ENCODE peak calls at places on chromosomes 6 and 20, in ten cellular contexts. K is CD4-positive, alpha-beta memory T cell; S is lower lobe of right lung; I is Peyer's patch; X is CD8-positive, alpha-beta memory T cell; U is fibroblast of lung; H is heart left ventricle; Y is mesendoderm; R is ascending aorta; F is tibial artery. N is an unnamed sample. For H3K4me1, the result is how much of the 10 kb centered on the place peaks cover.

GRCh38 chr6:68880050-68880449 is 245.0 kb downstream of the ADGRB3 start:
- DNase-seq in I (no peak), K (no peak), U (no peak), H (no peak), S (no peak), Y (no peak), R (no peak), F (no peak), X (no peak), N (no peak)

GRCh38 chr6:39269971-39270370 is 40.7 kb upstream of the KCNK5 start:
- DNase-seq in I (no peak), X (no peak), S (no peak), K (no peak), F (no peak), R (no peak), Y (no peak), H (no peak), U (no peak), N (no peak)

GRCh38 chr6:7542878-7543394 is 1.5 kb downstream of the DSP start:
- DNase-seq in R (no peak), I (peak), U (peak), H (peak), K (peak), S (peak), Y (peak), F (no peak), X (no peak), N (no peak)

GRCh38 chr6:83853968-83854501 is 875 bp downstream of the RIPPLY2 start:
- DNase-seq in K (no peak), U (no peak), Y (peak), X (no peak), F (no peak), H (no peak), R (no peak), I (no peak), S (no peak), N (no peak)

GRCh38 chr6:39048481-39049399 is at the start of gene GLP1R:
- DNase-seq in K (no peak), Y (no peak), I (no peak), X (no peak), F (no peak), S (no peak), U (no peak), R (no peak), H (no peak), N (no peak)

GRCh38 chr6:53530346-53530745 is 14.6 kb downstream of the GCLC start:
- DNase-seq in I (no peak), R (no peak), Y (peak), K (no peak), X (no peak), H (peak), S (no peak), F (no peak), U (peak), N (no peak)

GRCh38 chr20:6636209-6637159 is 131.0 kb upstream of the BMP2 start:
- DNase-seq in Y (peak), S (no peak), R (peak), F (peak), K (no peak), X (no peak), U (peak), I (peak), H (peak), N (peak)

GRCh38 chr6:148440877-148441453 is 98.3 kb downstream of the SASH1 start:
- DNase-seq in F (peak), X (no peak), I (peak), U (peak), Y (peak), R (peak), S (peak), H (peak), K (no peak), N (peak)

GRCh38 chr20:3045042-3045815 is 623 bp upstream of the MRPS26 start:
- DNase-seq in X (peak), I (peak), F (peak), S (peak), R (peak), Y (no peak), H (no peak), K (peak), U (peak), N (peak)

GRCh38 chr6:76861403-76861802 is 601.9 kb downstream of the HTR1B start:
- DNase-seq in F (no peak), S (no peak), H (no peak), X (no peak), I (peak), R (no peak), Y (peak), U (no peak), K (no peak), N (no peak)

GRCh38 chr20:40416274-40416673 is 272.8 kb downstream of the MAFB start:
- DNase-seq in Y (no peak), U (no peak), H (no peak), K (no peak), F (no peak), S (no peak), I (no peak), X (no peak), R (no peak), N (no peak)

GRCh38 chr6:124099520-124099919 is 295.9 kb downstream of the NKAIN2 start:
- DNase-seq in K (no peak), R (no peak), X (no peak), I (no peak), S (no peak), U (no peak), H (no peak), F (no peak), Y (peak), N (no peak)

GRCh38 chr20:14384411-14384810 is 47.0 kb upstream of the FLRT3 start:
- DNase-seq in I (no peak), X (no peak), U (no peak), K (no peak), R (no peak), F (no peak), S (no peak), H (no peak), Y (no peak), N (no peak)

GRCh38 chr6:148037496-148037895 is 305.1 kb upstream of the SASH1 start:
- DNase-seq in S (no peak), Y (no peak), R (no peak), I (no peak), H (no peak), U (peak), K (no peak), X (no peak), F (no peak), N (peak)

GRCh38 chr6:153099636-153100035 is 31.4 kb downstream of the RGS17 start:
- DNase-seq in R (no peak), K (no peak), X (no peak), S (no peak), U (no peak), Y (no peak), H (no peak), F (no peak), I (no peak), N (no peak)

GRCh38 chr6:75207211-75207984 is 1.5 kb upstream of the COL12A1 start:
- DNase-seq in U (peak), X (no peak), R (peak), K (peak), F (no peak), S (no peak), I (no peak), Y (peak), H (no peak), N (no peak)

GRCh38 chr6:17361013-17361412 is 32.4 kb upstream of the CAP2 start:
- DNase-seq in H (no peak), S (no peak), I (no peak), U (peak), F (no peak), K (no peak), R (no peak), Y (no peak), X (no peak), N (no peak)

GRCh38 chr6:113585246-113585645 is 271.9 kb upstream of the MARCKS start:
- DNase-seq in K (no peak), R (no peak), Y (no peak), X (no peak), F (no peak), I (no peak), H (no peak), U (peak), S (no peak), N (no peak)

GRCh38 chr6:52990342-52990741 is 4.7 kb downstream of the GSTA4 start:
- DNase-seq in I (no peak), F (no peak), K (no peak), S (no peak), X (no peak), Y (no peak), H (no peak), U (peak), R (no peak), N (no peak)

GRCh38 chr6:141394125-141394536 is 738.6 kb upstream of the GJE1 start:
- DNase-seq in S (no peak), F (no peak), X (peak), K (no peak), Y (no peak), R (no peak), I (no peak), U (no peak), H (no peak), N (no peak)

GRCh38 chr6:167532410-167533294 is 207.8 kb downstream of the TTLL2 start:
- DNase-seq in I (no peak), F (no peak), S (no peak), H (no peak), U (no peak), Y (no peak), R (no peak), K (no peak), X (no peak), N (no peak)

GRCh38 chr20:1499528-1500420 is 8.6 kb upstream of the SIRPB2 start:
- DNase-seq in K (no peak), Y (peak), I (no peak), S (no peak), R (no peak), U (no peak), X (no peak), H (no peak), F (no peak), N (no peak)

DNA sequence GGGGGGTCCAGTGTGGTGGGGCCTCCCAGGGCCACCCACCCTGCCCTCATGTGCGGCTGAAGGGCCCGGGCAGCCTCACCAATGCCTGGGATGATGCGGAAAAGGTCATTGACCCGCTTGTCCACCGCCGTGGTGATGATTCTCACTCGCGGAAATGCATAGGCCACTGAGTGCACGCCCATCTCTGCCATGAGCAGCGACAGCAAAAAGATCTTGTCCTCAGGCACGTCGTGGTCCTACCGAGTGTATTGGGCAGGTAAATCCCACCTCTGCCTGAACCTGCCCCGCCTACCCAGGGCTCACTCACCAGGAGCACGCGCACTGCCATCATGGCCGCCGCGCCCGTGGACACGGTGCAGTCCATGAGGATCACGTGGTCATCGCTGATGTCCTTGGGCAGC is 16.1 kb downstream of the UCKL1 start:
- DNase-seq in I (no peak), Y (no peak), R (no peak), U (no peak), H (no peak), X (no peak), F (no peak), S (no peak), K (peak), N (no peak)
- H3K4me3 ChIP-seq in I (no peak), Y (no peak), R (no peak), U (no peak), H (no peak), X (no peak), F (no peak), S (no peak), K (no peak), N (no peak)

DNA sequence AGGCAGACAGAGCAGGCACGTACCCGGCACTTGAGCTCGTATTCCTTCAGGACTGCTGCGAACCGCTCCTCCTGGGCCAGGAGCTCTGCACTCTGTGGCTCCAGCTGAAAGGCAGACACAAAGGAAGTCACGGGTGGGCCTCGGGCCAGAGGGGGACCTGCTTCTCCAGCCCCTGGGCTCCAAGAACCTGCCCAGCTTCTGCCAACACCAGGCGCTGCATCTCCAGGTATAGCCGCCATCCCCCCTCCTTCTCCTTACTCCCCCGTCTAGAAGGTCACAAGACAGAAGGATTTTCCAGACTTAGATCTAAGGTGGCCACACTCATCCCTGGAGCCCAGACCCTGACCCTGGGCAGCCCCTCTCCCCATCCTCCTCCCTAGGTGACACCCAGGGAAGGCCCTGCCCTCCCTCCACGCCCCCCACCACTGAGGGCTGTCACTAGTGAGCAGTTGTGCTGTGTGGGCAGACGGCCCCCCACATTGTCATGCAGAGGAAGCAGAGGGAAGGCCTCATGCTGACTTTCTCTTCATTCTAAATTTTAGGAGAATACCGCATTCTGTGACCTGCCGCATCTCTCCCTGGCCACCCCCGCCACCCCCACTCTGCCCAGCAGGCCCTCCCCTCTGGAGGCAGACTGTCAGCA is 81.9 kb downstream of the GINS1 start:
- DNase-seq in I (no peak), Y (no peak), X (no peak), F (no peak), R (no peak), K (no peak), S (no peak), H (no peak), U (no peak), N (no peak)
- H3K27ac ChIP-seq in I (no peak), Y (no peak), X (no peak), F (no peak), R (no peak), K (no peak), S (no peak), H (no peak), U (no peak), N (no peak)

GRCh38 chr6:43078651-43079050 is 2.5 kb downstream of the PTK7 start:
- DNase-seq in F (no peak), H (no peak), X (no peak), Y (no peak), K (no peak), U (peak), I (no peak), S (no peak), R (no peak), N (no peak)
- H3K4me1 ChIP-seq in F (under half), H (under half), X (under half), Y (under half), K (under half), U (under half), I (under half), S (under half), R (under half), N (under half)

DNA sequence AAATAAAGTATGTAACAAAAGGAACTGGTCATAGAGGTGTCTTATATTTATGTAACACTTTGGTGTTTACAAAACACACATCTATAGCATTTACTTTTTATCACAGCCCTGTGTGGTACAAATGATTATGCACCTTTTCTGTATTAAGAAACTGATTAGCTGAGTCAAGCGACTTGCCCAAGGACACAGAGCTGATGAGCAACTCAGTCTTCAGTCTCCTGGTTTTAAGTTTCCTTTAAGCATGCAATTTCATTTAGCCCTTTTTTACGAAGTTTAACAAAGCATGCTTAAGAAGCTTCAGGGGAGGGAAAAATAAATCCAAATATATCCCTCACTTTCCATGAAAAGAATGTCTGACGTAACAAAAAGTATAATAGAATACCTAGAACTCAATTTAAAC is 2.4 kb downstream of the DCDC2 start:
- DNase-seq in H (no peak), R (no peak), U (no peak), X (no peak), S (no peak), K (no peak), F (no peak), Y (no peak), I (no peak), N (no peak)
- H3K4me3 ChIP-seq in H (no peak), R (no peak), U (no peak), X (no peak), S (no peak), K (no peak), F (no peak), Y (no peak), I (no peak), N (no peak)

GRCh38 chr20:64257107-64257757 is 1.7 kb downstream of the PCMTD2 start:
- DNase-seq in K (no peak), S (no peak), F (no peak), X (no peak), I (no peak), H (no peak), Y (no peak), R (no peak), U (no peak), N (no peak)
- H3K27ac ChIP-seq in K (peak), S (no peak), F (no peak), X (no peak), I (no peak), H (peak), Y (no peak), R (no peak), U (no peak), N (no peak)

GRCh38 chr6:44117397-44118128 is 9.7 kb downstream of the MRPL14 start:
- DNase-seq in H (no peak), I (no peak), Y (no peak), U (peak), K (no peak), R (no peak), F (no peak), X (no peak), S (peak), N (no peak)
- H3K4me1 ChIP-seq in H (half or more), I (under half), Y (under half), U (under half), K (half or more), R (under half), F (under half), X (under half), S (half or more), N (under half)

GRCh38 chr20:49583669-49584417 is 15.9 kb upstream of the PTGIS start:
- DNase-seq in R (peak), I (peak), H (peak), K (no peak), F (peak), S (peak), X (no peak), U (peak), Y (no peak), N (no peak)

GRCh38 chr20:49580818-49581174 is 12.9 kb upstream of the PTGIS start:
- DNase-seq in I (no peak), R (no peak), Y (no peak), H (no peak), F (no peak), X (no peak), K (no peak), S (no peak), U (no peak), N (no peak)

GRCh38 chr20:49583343-49583668 is 15.4 kb upstream of the PTGIS start:
- DNase-seq in F (no peak), X (no peak), H (no peak), R (no peak), K (no peak), U (no peak), I (no peak), S (no peak), Y (no peak), N (no peak)

GRCh38 chr20:49581482-49581881 is 13.5 kb upstream of the PTGIS start:
- DNase-seq in R (no peak), S (no peak), K (no peak), X (no peak), H (no peak), Y (no peak), F (no peak), U (no peak), I (no peak), N (no peak)

GRCh38 chr20:49582413-49583334 is 14.7 kb upstream of the PTGIS start:
- DNase-seq in F (no peak), K (no peak), S (no peak), U (no peak), R (no peak), H (no peak), X (no peak), Y (no peak), I (no peak), N (no peak)
- H3K4me3 ChIP-seq in F (no peak), K (no peak), S (no peak), U (no peak), R (no peak), H (no peak), X (no peak), Y (no peak), I (no peak), N (no peak)

GRCh38 chr6:150640556-150641206 is 41.0 kb downstream of the PLEKHG1 start:
- DNase-seq in R (no peak), H (no peak), Y (no peak), X (no peak), K (no peak), I (no peak), S (no peak), F (no peak), U (no peak), N (no peak)
- H3K27ac ChIP-seq in R (peak), H (peak), Y (no peak), X (no peak), K (no peak), I (no peak), S (no peak), F (no peak), U (no peak), N (no peak)

GRCh38 chr6:137488736-137489409 is 5.3 kb downstream of the OLIG3 start:
- DNase-seq in I (no peak), S (peak), F (no peak), K (no peak), H (no peak), X (no peak), R (no peak), U (no peak), Y (peak), N (no peak)

GRCh38 chr6:137490506-137490905 is 3.7 kb downstream of the OLIG3 start:
- DNase-seq in R (no peak), S (no peak), K (no peak), X (no peak), I (no peak), U (no peak), Y (peak), F (no peak), H (no peak), N (no peak)

GRCh38 chr6:137487947-137488735 is 6.1 kb downstream of the OLIG3 start:
- DNase-seq in U (no peak), H (no peak), Y (peak), K (no peak), R (no peak), S (no peak), F (no peak), X (no peak), I (no peak), N (no peak)

GRCh38 chr6:137490961-137491360 is 3.2 kb downstream of the OLIG3 start:
- DNase-seq in S (no peak), Y (no peak), X (no peak), U (no peak), R (no peak), H (no peak), F (no peak), I (no peak), K (no peak), N (no peak)

GRCh38 chr6:137489410-137490371 is 4.5 kb downstream of the OLIG3 start:
- DNase-seq in K (no peak), S (peak), F (no peak), H (no peak), Y (peak), X (no peak), R (no peak), U (no peak), I (no peak), N (no peak)
- H3K4me1 ChIP-seq in K (half or more), S (under half), F (under half), H (under half), Y (under half), X (under half), R (under half), U (under half), I (under half), N (under half)

GRCh38 chr20:34404803-34405202 is 41.7 kb downstream of the ITCH start:
- DNase-seq in I (no peak), K (no peak), X (no peak), S (no peak), F (no peak), R (no peak), Y (no peak), H (no peak), U (no peak), N (no peak)
- H3K4me3 ChIP-seq in I (no peak), K (no peak), X (no peak), S (no peak), F (no peak), R (no peak), Y (no peak), H (no peak), U (no peak), N (no peak)

N was measured in SJSA1.